ENCODE peak calls at places on chromosome 6, in seven cellular contexts. One of them, this sample, is unnamed.

GRCh38 chr6:169266746-169267629 is 13.3 kb upstream of the THBS2 start:
- DNase-seq in CD8-positive, alpha-beta T cell: no peak
- DNase-seq in spleen: no peak
- DNase-seq in AG04450: no peak
- DNase-seq in mesendoderm: no peak
- DNase-seq in lower lobe of right lung: no peak
- DNase-seq in GM23248: peak; percentile 85
- DNase-seq in this sample: no peak

GRCh38 chr6:52994031-52994788 is 874 bp downstream of the GSTA4 start:
- DNase-seq in spleen: no peak
- DNase-seq in AG04450: no peak
- DNase-seq in CD8-positive, alpha-beta T cell: no peak
- DNase-seq in mesendoderm: peak; percentile 59
- DNase-seq in lower lobe of right lung: no peak
- DNase-seq in GM23248: peak; percentile 60
- DNase-seq in this sample: no peak

GRCh38 chr6:77447254-77447653 is 16.0 kb downstream of the HTR1B start:
- DNase-seq in lower lobe of right lung: no peak
- DNase-seq in AG04450: no peak
- DNase-seq in CD8-positive, alpha-beta T cell: no peak
- DNase-seq in mesendoderm: no peak
- DNase-seq in GM23248: peak; percentile 58
- DNase-seq in spleen: no peak
- DNase-seq in this sample: no peak

GRCh38 chr6:12751694-12752304 is 35.2 kb downstream of the PHACTR1 start:
- DNase-seq in CD8-positive, alpha-beta T cell: no peak
- DNase-seq in lower lobe of right lung: peak; percentile 62
- DNase-seq in AG04450: no peak
- DNase-seq in spleen: no peak
- DNase-seq in mesendoderm: peak; percentile 78
- DNase-seq in GM23248: peak; percentile 69
- DNase-seq in this sample: no peak

GRCh38 chr6:9116026-9116425 is 680.7 kb upstream of the SLC35B3 start:
- DNase-seq in AG04450: peak; percentile 34
- DNase-seq in CD8-positive, alpha-beta T cell: no peak
- DNase-seq in mesendoderm: peak; percentile 40
- DNase-seq in spleen: no peak
- DNase-seq in lower lobe of right lung: no peak
- DNase-seq in GM23248: peak; percentile 78
- DNase-seq in this sample: no peak

GRCh38 chr6:91291071-91291470 is 704.2 kb upstream of the MAP3K7 start:
- DNase-seq in spleen: no peak
- DNase-seq in GM23248: no peak
- DNase-seq in mesendoderm: no peak
- DNase-seq in AG04450: no peak
- DNase-seq in lower lobe of right lung: no peak
- DNase-seq in CD8-positive, alpha-beta T cell: no peak
- DNase-seq in this sample: no peak

GRCh38 chr6:105562027-105562426 is 159.1 kb upstream of the PREP start:
- DNase-seq in CD8-positive, alpha-beta T cell: no peak
- DNase-seq in mesendoderm: no peak
- DNase-seq in lower lobe of right lung: no peak
- DNase-seq in GM23248: no peak
- DNase-seq in spleen: no peak
- DNase-seq in AG04450: no peak
- DNase-seq in this sample: no peak

GRCh38 chr6:14046476-14047068 is 71.0 kb upstream of the CD83 start:
- DNase-seq in mesendoderm: peak; percentile 62
- DNase-seq in lower lobe of right lung: no peak
- DNase-seq in spleen: no peak
- DNase-seq in CD8-positive, alpha-beta T cell: no peak
- DNase-seq in GM23248: peak; percentile 79
- DNase-seq in AG04450: no peak
- DNase-seq in this sample: peak; percentile 19

GRCh38 chr6:164039954-164040375 is 625.4 kb downstream of the QKI start:
- DNase-seq in spleen: peak; percentile 81
- DNase-seq in AG04450: no peak
- DNase-seq in CD8-positive, alpha-beta T cell: no peak
- DNase-seq in lower lobe of right lung: peak; percentile 68
- DNase-seq in GM23248: no peak
- DNase-seq in mesendoderm: no peak
- DNase-seq in this sample: no peak

GRCh38 chr6:19024737-19025136 is 637.6 kb downstream of the RNF144B start:
- DNase-seq in spleen: no peak
- DNase-seq in AG04450: no peak
- DNase-seq in lower lobe of right lung: no peak
- DNase-seq in mesendoderm: peak; percentile 83
- DNase-seq in GM23248: peak; percentile 52
- DNase-seq in CD8-positive, alpha-beta T cell: no peak
- DNase-seq in this sample: peak; percentile 9

GRCh38 chr6:101398716-101399626 is 5.5 kb downstream of the GRIK2 start:
- DNase-seq in spleen: no peak
- DNase-seq in GM23248: no peak
- DNase-seq in CD8-positive, alpha-beta T cell: no peak
- DNase-seq in lower lobe of right lung: no peak
- DNase-seq in mesendoderm: no peak
- DNase-seq in AG04450: no peak
- DNase-seq in this sample: no peak

GRCh38 chr6:44655368-44656342 is 268.1 kb downstream of the CDC5L start:
- DNase-seq in lower lobe of right lung: peak; percentile 80
- DNase-seq in spleen: peak; percentile 90
- DNase-seq in GM23248: peak; percentile 76
- DNase-seq in AG04450: no peak
- DNase-seq in CD8-positive, alpha-beta T cell: peak; percentile 53
- DNase-seq in mesendoderm: peak; percentile 100
- DNase-seq in this sample: no peak

DNA sequence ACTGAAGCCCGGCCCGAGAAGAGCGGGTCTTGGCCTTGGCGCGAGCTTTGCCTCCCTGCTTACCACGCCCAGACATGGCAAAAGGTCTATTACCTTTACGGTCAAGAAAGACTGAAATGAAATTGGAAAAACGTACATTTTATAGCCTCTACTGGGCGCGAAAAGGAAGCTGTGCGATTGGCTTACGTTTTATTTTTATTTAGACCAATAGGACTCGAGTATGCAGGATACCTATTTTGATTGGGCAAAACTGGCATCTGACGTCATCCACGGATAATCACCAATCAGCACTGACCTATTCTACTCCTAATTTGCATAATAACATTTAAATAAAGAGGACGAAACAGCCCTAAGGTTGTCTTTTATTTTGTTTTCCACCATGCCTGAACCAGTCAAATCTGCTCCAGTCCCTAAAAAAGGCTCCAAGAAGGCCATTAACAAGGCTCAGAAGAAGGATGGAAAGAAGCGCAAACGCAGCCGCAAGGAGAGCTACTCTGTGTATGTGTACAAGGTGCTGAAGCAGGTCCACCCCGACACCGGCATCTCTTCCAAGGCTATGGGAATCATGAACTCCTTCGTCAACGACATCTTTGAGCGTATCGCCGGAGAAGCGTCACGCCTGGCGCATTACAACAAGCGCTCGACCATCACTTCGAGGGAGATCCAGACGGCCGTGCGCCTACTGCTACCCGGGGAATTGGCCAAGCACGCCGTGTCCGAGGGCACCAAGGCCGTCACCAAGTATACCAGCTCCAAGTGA is 97.4 kb downstream of the OR2B2 start:
- DNase-seq in mesendoderm: peak; percentile 99
- DNase-seq in AG04450: peak; percentile 91
- DNase-seq in lower lobe of right lung: no peak
- DNase-seq in spleen: peak; percentile 83
- DNase-seq in CD8-positive, alpha-beta T cell: no peak
- DNase-seq in GM23248: peak; percentile 85
- DNase-seq in this sample: peak; percentile 87
- H3K27me3 ChIP-seq in mesendoderm: no peaks in the 10 kb centered on the region
- H3K27me3 ChIP-seq in AG04450: no peaks in the 10 kb centered on the region
- H3K27me3 ChIP-seq in lower lobe of right lung: peaks cover 32% of the 10 kb centered on the region
- H3K27me3 ChIP-seq in spleen: no peaks in the 10 kb centered on the region
- H3K27me3 ChIP-seq in CD8-positive, alpha-beta T cell: no peaks in the 10 kb centered on the region
- H3K27me3 ChIP-seq in GM23248: no peaks in the 10 kb centered on the region
- H3K27me3 ChIP-seq in this sample: no peaks in the 10 kb centered on the region

GRCh38 chr6:33217681-33218080 is 9.4 kb downstream of the RING1 start:
- DNase-seq in spleen: no peak
- DNase-seq in mesendoderm: no peak
- DNase-seq in GM23248: peak; percentile 56
- DNase-seq in CD8-positive, alpha-beta T cell: no peak
- DNase-seq in lower lobe of right lung: no peak
- DNase-seq in AG04450: no peak
- DNase-seq in this sample: no peak
- H3K27me3 ChIP-seq in spleen: peaks cover 31% of the 10 kb centered on the region
- H3K27me3 ChIP-seq in mesendoderm: peaks cover 3% of the 10 kb centered on the region
- H3K27me3 ChIP-seq in GM23248: peaks cover 7% of the 10 kb centered on the region
- H3K27me3 ChIP-seq in CD8-positive, alpha-beta T cell: no peaks in the 10 kb centered on the region
- H3K27me3 ChIP-seq in lower lobe of right lung: peaks cover 17% of the 10 kb centered on the region
- H3K27me3 ChIP-seq in AG04450: peaks cover 14% of the 10 kb centered on the region
- H3K27me3 ChIP-seq in this sample: peaks cover 8% of the 10 kb centered on the region

GRCh38 chr6:98833101-98834059 is 994 bp upstream of the POU3F2 start:
- DNase-seq in lower lobe of right lung: peak; percentile 55
- DNase-seq in GM23248: peak; percentile 63
- DNase-seq in spleen: peak; percentile 81
- DNase-seq in CD8-positive, alpha-beta T cell: no peak
- DNase-seq in mesendoderm: peak; percentile 68
- DNase-seq in AG04450: no peak
- DNase-seq in this sample: no peak

GRCh38 chr6:98832282-98833100 is 1.9 kb upstream of the POU3F2 start:
- DNase-seq in AG04450: peak; percentile 24
- DNase-seq in lower lobe of right lung: no peak
- DNase-seq in spleen: peak; percentile 74
- DNase-seq in CD8-positive, alpha-beta T cell: no peak
- DNase-seq in GM23248: peak; percentile 94
- DNase-seq in mesendoderm: no peak
- DNase-seq in this sample: peak; percentile 21

GRCh38 chr6:98834060-98835031 is at the start of gene POU3F2:
- DNase-seq in spleen: peak; percentile 85
- DNase-seq in mesendoderm: peak; percentile 98
- DNase-seq in GM23248: peak; percentile 72
- DNase-seq in AG04450: peak; percentile 34
- DNase-seq in lower lobe of right lung: peak; percentile 81
- DNase-seq in CD8-positive, alpha-beta T cell: no peak
- DNase-seq in this sample: peak; percentile 23

GRCh38 chr6:98828991-98829411 is 5.4 kb upstream of the POU3F2 start:
- DNase-seq in lower lobe of right lung: no peak
- DNase-seq in GM23248: no peak
- DNase-seq in AG04450: no peak
- DNase-seq in CD8-positive, alpha-beta T cell: no peak
- DNase-seq in spleen: no peak
- DNase-seq in mesendoderm: peak; percentile 50
- DNase-seq in this sample: no peak

DNA sequence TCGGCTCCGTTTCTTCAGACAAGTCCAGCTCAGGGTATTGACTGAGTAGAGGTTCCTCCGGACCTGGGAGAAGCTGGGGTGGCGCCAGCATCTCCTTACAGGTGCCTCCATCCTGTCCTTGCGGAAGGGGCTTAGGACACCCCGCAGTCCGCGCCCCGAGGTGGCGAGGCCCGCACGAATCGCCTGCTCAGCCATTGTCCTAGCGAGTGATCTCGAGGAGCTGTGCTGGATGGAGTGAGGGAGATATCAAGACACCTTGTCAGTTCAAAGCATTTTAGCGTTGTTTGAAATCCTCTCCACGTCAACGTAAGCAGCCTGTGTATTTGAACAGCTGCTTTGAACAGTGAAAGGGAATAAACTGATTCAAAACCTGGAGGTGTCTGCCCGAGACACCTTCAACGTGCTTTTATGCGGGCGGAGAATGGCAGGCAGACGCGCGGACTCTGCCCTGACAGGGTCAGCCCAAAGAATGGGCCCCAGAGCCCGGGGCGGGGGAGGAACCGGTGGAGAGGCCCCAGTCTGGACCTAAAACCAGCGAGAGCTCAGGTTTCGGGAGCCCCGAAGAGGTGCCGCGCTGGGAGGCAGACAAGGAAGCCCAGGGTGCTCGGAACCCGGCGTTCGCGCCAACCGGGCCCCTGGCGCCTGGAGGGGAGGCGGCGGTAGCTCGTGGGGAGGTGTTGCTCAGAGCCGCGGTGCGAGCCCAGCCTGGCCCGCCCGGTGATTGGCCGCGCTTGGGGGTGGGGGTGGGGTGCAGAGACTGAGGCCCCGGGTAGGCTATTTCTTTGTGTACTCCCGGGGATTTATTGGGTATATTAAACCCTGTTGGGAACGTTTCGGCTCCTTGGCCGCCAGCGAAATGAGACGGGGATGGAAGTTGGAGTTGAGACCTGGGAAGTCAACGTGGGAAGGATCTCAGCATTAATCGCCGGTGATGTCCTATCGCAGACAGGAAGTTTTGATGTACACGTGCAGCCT is 3.0 kb upstream of the POU3F2 start:
- DNase-seq in CD8-positive, alpha-beta T cell: no peak
- DNase-seq in spleen: peak; percentile 65
- DNase-seq in lower lobe of right lung: no peak
- DNase-seq in mesendoderm: no peak
- DNase-seq in AG04450: no peak
- DNase-seq in GM23248: no peak
- DNase-seq in this sample: no peak
- H3K27me3 ChIP-seq in CD8-positive, alpha-beta T cell: peaks cover 49% of the 10 kb centered on the region
- H3K27me3 ChIP-seq in spleen: peaks cover 100% of the 10 kb centered on the region
- H3K27me3 ChIP-seq in lower lobe of right lung: peaks cover 90% of the 10 kb centered on the region
- H3K27me3 ChIP-seq in mesendoderm: peaks cover 64% of the 10 kb centered on the region
- H3K27me3 ChIP-seq in AG04450: peaks cover 86% of the 10 kb centered on the region
- H3K27me3 ChIP-seq in GM23248: peaks cover 66% of the 10 kb centered on the region
- H3K27me3 ChIP-seq in this sample: peaks cover 87% of the 10 kb centered on the region

GRCh38 chr6:159494633-159495023 is 198.4 kb downstream of the SOD2 start:
- DNase-seq in spleen: no peak
- DNase-seq in AG04450: no peak
- DNase-seq in mesendoderm: no peak
- DNase-seq in lower lobe of right lung: no peak
- DNase-seq in CD8-positive, alpha-beta T cell: no peak
- DNase-seq in GM23248: no peak
- DNase-seq in this sample: no peak

GRCh38 chr6:159487636-159488035 is 205.4 kb downstream of the SOD2 start:
- DNase-seq in spleen: no peak
- DNase-seq in lower lobe of right lung: no peak
- DNase-seq in CD8-positive, alpha-beta T cell: no peak
- DNase-seq in GM23248: no peak
- DNase-seq in mesendoderm: no peak
- DNase-seq in AG04450: no peak
- DNase-seq in this sample: no peak

GRCh38 chr6:159493888-159494632 is 199.0 kb downstream of the SOD2 start:
- DNase-seq in lower lobe of right lung: no peak
- DNase-seq in mesendoderm: no peak
- DNase-seq in CD8-positive, alpha-beta T cell: no peak
- DNase-seq in AG04450: no peak
- DNase-seq in spleen: no peak
- DNase-seq in GM23248: peak; percentile 18
- DNase-seq in this sample: no peak

DNA sequence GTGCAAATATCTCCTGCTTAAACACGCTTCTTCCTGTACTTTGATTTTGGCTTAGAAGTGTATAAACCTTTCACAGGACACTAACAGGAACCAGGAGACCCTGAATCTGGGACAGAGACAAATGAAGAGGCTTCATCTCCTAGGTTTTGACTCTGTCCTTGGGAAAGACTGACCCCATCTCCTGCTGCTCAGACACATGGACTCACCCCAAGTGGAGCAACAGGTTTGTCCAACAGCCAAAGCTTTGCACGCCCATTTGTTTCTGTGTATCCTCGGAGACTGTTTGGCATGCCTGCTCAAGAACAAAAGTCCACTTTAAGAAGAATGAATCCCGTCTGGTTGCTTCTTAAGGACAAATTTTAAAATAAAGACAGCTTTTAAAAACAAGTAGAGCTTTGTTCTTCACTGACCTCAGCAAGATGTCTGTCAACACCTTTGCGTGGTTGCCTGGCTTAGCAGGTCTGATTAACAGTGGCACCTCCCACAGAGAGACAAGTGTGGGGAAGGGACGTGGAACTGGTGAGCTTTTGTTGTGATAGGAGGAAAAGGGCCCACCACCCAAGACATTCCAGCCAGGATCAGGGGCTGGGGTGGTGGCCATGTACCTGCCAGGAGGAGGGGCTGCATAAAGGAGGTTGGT is 202.6 kb downstream of the SOD2 start:
- DNase-seq in CD8-positive, alpha-beta T cell: no peak
- DNase-seq in mesendoderm: no peak
- DNase-seq in spleen: no peak
- DNase-seq in AG04450: no peak
- DNase-seq in lower lobe of right lung: no peak
- DNase-seq in GM23248: peak; percentile 37
- DNase-seq in this sample: no peak
- H3K27me3 ChIP-seq in CD8-positive, alpha-beta T cell: no peaks in the 10 kb centered on the region
- H3K27me3 ChIP-seq in mesendoderm: no peaks in the 10 kb centered on the region
- H3K27me3 ChIP-seq in spleen: no peaks in the 10 kb centered on the region
- H3K27me3 ChIP-seq in AG04450: no peaks in the 10 kb centered on the region
- H3K27me3 ChIP-seq in lower lobe of right lung: no peaks in the 10 kb centered on the region
- H3K27me3 ChIP-seq in GM23248: peaks cover 37% of the 10 kb centered on the region
- H3K27me3 ChIP-seq in this sample: no peaks in the 10 kb centered on the region